ENCODE peak calls at places on chromosome 6, in seven cellular contexts. E, V, N, C, L, S and X are unnamed samples.

GRCh38 chr6:82251942-82252341 is 4.4 kb upstream of the IBTK start:
- DNase-seq in E (peak), V (no peak), N (no peak), C (no peak), L (no peak), S (no peak), X (peak)

GRCh38 chr6:161727063-161727462 is 453.2 kb upstream of the AGPAT4 start:
- DNase-seq in E (no peak), V (no peak), N (no peak), C (no peak), L (no peak), S (peak), X (no peak)

GRCh38 chr6:139508023-139508422 is 133.6 kb upstream of the CITED2 start:
- DNase-seq in E (peak), V (no peak), N (no peak), C (no peak), L (no peak), S (no peak), X (peak)

GRCh38 chr6:106832766-106833510 is 141.6 kb downstream of the CD24 start:
- DNase-seq in E (no peak), V (no peak), N (no peak), C (no peak), L (no peak), S (no peak), X (no peak)

GRCh38 chr6:149895702-149896310 is 2.1 kb downstream of the RAET1E start:
- DNase-seq in E (peak), V (no peak), N (peak), C (peak), L (peak), S (no peak), X (peak)

GRCh38 chr6:7727150-7727950 is 1.5 kb downstream of the BMP6 start:
- DNase-seq in E (peak), V (no peak), N (no peak), C (no peak), L (peak), S (peak), X (peak)

GRCh38 chr6:169962604-169963469 is 211.4 kb downstream of the ERMARD start:
- DNase-seq in E (no peak), V (no peak), N (no peak), C (no peak), L (no peak), S (no peak), X (no peak)

GRCh38 chr6:160767019-160767646 is 65.1 kb downstream of the PLG start:
- DNase-seq in E (peak), V (peak), N (peak), C (no peak), L (peak), S (peak), X (peak)

GRCh38 chr6:111837641-111838500 is 35.4 kb downstream of the FYN start:
- DNase-seq in E (no peak), V (no peak), N (no peak), C (no peak), L (peak), S (no peak), X (no peak)

GRCh38 chr6:168410035-168410434 is 30.9 kb upstream of the SMOC2 start:
- DNase-seq in E (no peak), V (no peak), N (no peak), C (no peak), L (no peak), S (no peak), X (no peak)

GRCh38 chr6:143958839-143959399 is 49.1 kb downstream of the PLAGL1 start:
- DNase-seq in E (no peak), V (no peak), N (no peak), C (no peak), L (no peak), S (peak), X (peak)

GRCh38 chr6:126914172-126914571 is 204.3 kb upstream of the RSPO3 start:
- DNase-seq in E (no peak), V (no peak), N (no peak), C (no peak), L (no peak), S (no peak), X (no peak)

GRCh38 chr6:34511214-34511922 is 44.8 kb downstream of the SPDEF start:
- DNase-seq in E (no peak), V (no peak), N (no peak), C (no peak), L (no peak), S (no peak), X (no peak)

GRCh38 chr6:11270030-11271027 is 37.9 kb upstream of the NEDD9 start:
- DNase-seq in E (no peak), V (no peak), N (peak), C (no peak), L (no peak), S (no peak), X (peak)

GRCh38 chr6:164396071-164397047 is 913.0 kb downstream of the C6orf118 start:
- DNase-seq in E (peak), V (no peak), N (peak), C (no peak), L (no peak), S (no peak), X (peak)